ENCODE peak calls at places on chromosomes 5 and 9, in ten cellular contexts. I is EH; V is H4; A is activated T-cell treated with anti-CD3 and anti-CD28 coated beads for 4 hours; W is posterior vena cava; J is LoVo; S is KBM-7; E is endothelial cell; F is activated CD4-positive, alpha-beta memory T cell treated with anti-CD3 and anti-CD28 coated beads, Interleukin-2, amount 10 ng/mL, durations not matched to agents 7 days and 5 days; C is esophagus muscularis mucosa. T is an unnamed sample.

GRCh38 chr5:157485811-157486739 is 26.1 kb downstream of the NIPAL4 start:
- DNase-seq in A (no peak), W (no peak), C (no peak), E (no peak), I (no peak), S (no peak), J (no peak), V (no peak), F (no peak), T (no peak)

GRCh38 chr9:79020266-79020665 is 551.5 kb upstream of the TLE4 start:
- DNase-seq in F (no peak), E (no peak), W (no peak), I (no peak), S (no peak), V (no peak), A (no peak), J (no peak), C (no peak), T (no peak)

GRCh38 chr5:166031926-166032325 is 2259.5 kb upstream of the WWC1 start:
- DNase-seq in J (no peak), C (no peak), F (no peak), S (no peak), E (no peak), V (no peak), I (no peak), W (no peak), A (no peak), T (no peak)

GRCh38 chr9:70539007-70539406 is 124.5 kb upstream of the KLF9 start:
- DNase-seq in S (no peak), I (peak), A (no peak), V (no peak), J (no peak), E (no peak), C (no peak), W (no peak), F (no peak), T (no peak)

GRCh38 chr5:6753851-6754250 is 40.6 kb downstream of the TENT4A start:
- DNase-seq in E (no peak), W (peak), J (no peak), I (no peak), C (no peak), A (no peak), S (no peak), V (no peak), F (no peak), T (no peak)

GRCh38 chr5:148353634-148354033 is 18.3 kb downstream of the SPINK9 start:
- DNase-seq in E (no peak), S (no peak), V (no peak), C (no peak), A (no peak), I (no peak), W (no peak), F (no peak), J (no peak), T (no peak)

GRCh38 chr5:78746990-78747389 is 98.4 kb upstream of the LHFPL2 start:
- DNase-seq in S (no peak), J (no peak), I (no peak), F (no peak), A (no peak), C (no peak), W (no peak), E (no peak), V (no peak), T (no peak)

GRCh38 chr5:115520191-115520590 is 24.4 kb downstream of the FEM1C start:
- DNase-seq in V (no peak), F (no peak), C (no peak), W (no peak), I (no peak), A (no peak), J (no peak), E (no peak), S (no peak), T (no peak)

GRCh38 chr9:108786322-108786721 is 69.5 kb downstream of the ACTL7B start:
- DNase-seq in I (peak), E (no peak), S (no peak), J (no peak), F (no peak), C (no peak), W (no peak), V (no peak), A (no peak), T (no peak)

GRCh38 chr5:181131514-181131913 is 545 bp upstream of the OR2V1 start:
- DNase-seq in S (no peak), V (no peak), A (no peak), F (no peak), J (no peak), C (no peak), I (no peak), W (no peak), E (no peak), T (no peak)

GRCh38 chr9:93134018-93134739 is at the start of gene NINJ1:
- DNase-seq in V (no peak), C (no peak), S (peak), A (peak), I (peak), F (peak), E (peak), J (peak), W (peak), T (peak)

GRCh38 chr5:105807251-105807650 is 1863.5 kb downstream of the EFNA5 start:
- DNase-seq in I (no peak), J (no peak), C (no peak), F (no peak), S (no peak), W (no peak), E (no peak), A (no peak), V (no peak), T (no peak)

GRCh38 chr9:75454043-75454442 is 365.7 kb downstream of the OSTF1 start:
- DNase-seq in W (no peak), E (no peak), V (no peak), F (no peak), A (no peak), I (no peak), S (no peak), J (no peak), C (no peak), T (no peak)

GRCh38 chr9:87615547-87616148 is 110.3 kb upstream of the CTSL start:
- DNase-seq in F (no peak), W (no peak), C (no peak), E (no peak), V (peak), J (no peak), A (no peak), S (no peak), I (peak), T (no peak)

GRCh38 chr9:135504262-135505229 is 4.1 kb downstream of the MRPS2 start:
- DNase-seq in C (no peak), I (peak), E (peak), F (peak), A (peak), J (peak), V (peak), S (peak), W (peak), T (peak)

GRCh38 chr9:131276107-131276888 is at the start of gene FAM78A:
- DNase-seq in W (no peak), J (no peak), V (no peak), F (peak), A (no peak), E (peak), C (no peak), I (peak), S (peak), T (no peak)

GRCh38 chr5:6592611-6593010 is 40.2 kb downstream of the NSUN2 start:
- DNase-seq in I (peak), V (no peak), F (no peak), W (no peak), A (no peak), S (no peak), J (no peak), C (no peak), E (no peak), T (no peak)

GRCh38 chr5:56281489-56282163 is 48.5 kb upstream of the ANKRD55 start:
- DNase-seq in I (peak), F (no peak), A (no peak), S (no peak), E (no peak), J (no peak), C (no peak), W (no peak), V (no peak), T (no peak)

GRCh38 chr5:129664336-129664937 is 83.5 kb upstream of the MINAR2 start:
- DNase-seq in J (peak), C (no peak), E (peak), V (peak), F (peak), S (peak), W (no peak), A (peak), I (peak), T (peak)

GRCh38 chr9:133539434-133539833 is 4.9 kb downstream of the ADAMTSL2 start:
- DNase-seq in V (no peak), J (no peak), E (no peak), C (no peak), A (no peak), W (no peak), S (no peak), I (no peak), F (no peak), T (no peak)

GRCh38 chr5:137296213-137296702 is 202.9 kb downstream of the SPOCK1 start:
- DNase-seq in S (no peak), W (no peak), I (no peak), J (no peak), V (no peak), C (no peak), E (no peak), F (no peak), A (no peak), T (no peak)

GRCh38 chr5:79346420-79346824 is 110.5 kb downstream of the JMY start:
- DNase-seq in S (no peak), F (no peak), I (peak), E (no peak), C (no peak), W (no peak), V (peak), A (no peak), J (peak), T (no peak)

GRCh38 chr9:83544002-83544698 is 5.9 kb upstream of the FRMD3 start:
- DNase-seq in A (no peak), C (no peak), S (peak), I (peak), W (no peak), E (peak), J (peak), V (peak), F (no peak), T (no peak)

GRCh38 chr9:113471566-113471965 is 8.0 kb downstream of the RGS3 start:
- DNase-seq in V (no peak), E (no peak), C (peak), I (peak), S (no peak), W (no peak), J (no peak), F (no peak), A (no peak), T (no peak)

GRCh38 chr9:33750307-33750838 is 45.0 kb upstream of the PRSS3 start:
- DNase-seq in S (no peak), A (no peak), C (no peak), E (peak), W (no peak), V (no peak), J (peak), F (no peak), I (peak), T (no peak)

GRCh38 chr5:170503970-170504525 is at the start of gene KCNIP1:
- DNase-seq in C (no peak), I (no peak), A (no peak), S (no peak), V (no peak), W (no peak), E (peak), F (no peak), J (no peak), T (no peak)

GRCh38 chr9:25702536-25702935 is 24.3 kb upstream of the TUSC1 start:
- DNase-seq in F (no peak), C (no peak), E (no peak), I (no peak), W (no peak), V (no peak), A (no peak), S (no peak), J (no peak), T (no peak)

GRCh38 chr5:142507528-142507927 is 178.4 kb downstream of the FGF1 start:
- DNase-seq in I (no peak), V (no peak), C (no peak), F (no peak), S (no peak), W (no peak), E (no peak), J (no peak), A (peak), T (no peak)

GRCh38 chr5:91225848-91226686 is 157.1 kb downstream of the ARRDC3 start:
- DNase-seq in I (no peak), A (peak), C (no peak), S (peak), V (peak), F (peak), E (peak), W (no peak), J (peak), T (peak)

GRCh38 chr9:4832786-4833579 is 40.2 kb downstream of the RCL1 start:
- DNase-seq in C (no peak), E (no peak), V (peak), F (peak), I (peak), W (no peak), A (no peak), J (peak), S (no peak), T (peak)

GRCh38 chr9:135080286-135081263 is 6.9 kb upstream of the OLFM1 start:
- DNase-seq in A (no peak), W (peak), F (no peak), C (no peak), I (no peak), S (no peak), E (no peak), V (no peak), J (no peak), T (no peak)

GRCh38 chr9:136012651-136013050 is 51.5 kb upstream of the UBAC1 start:
- DNase-seq in S (no peak), F (no peak), V (no peak), A (no peak), C (no peak), J (no peak), W (peak), E (no peak), I (no peak), T (no peak)

GRCh38 chr9:86741311-86742215 is 205.7 kb downstream of the GAS1 start:
- DNase-seq in J (peak), V (peak), E (no peak), I (peak), C (no peak), F (no peak), A (no peak), S (no peak), W (no peak), T (no peak)

GRCh38 chr5:173204185-173204979 is 30.6 kb downstream of the NKX2-5 start:
- DNase-seq in V (peak), I (peak), F (no peak), W (no peak), C (no peak), S (peak), J (peak), E (no peak), A (no peak), T (no peak)

GRCh38 chr9:86202338-86202882 is 57.0 kb downstream of the C9orf153 start:
- DNase-seq in E (peak), I (peak), F (peak), J (peak), S (peak), V (peak), W (no peak), C (no peak), A (peak), T (peak)

GRCh38 chr5:61401726-61402125 is 69.7 kb downstream of the ZSWIM6 start:
- DNase-seq in I (peak), J (no peak), E (no peak), S (peak), W (no peak), C (no peak), V (peak), F (no peak), A (no peak), T (no peak)

GRCh38 chr9:99112750-99113417 is 8.0 kb downstream of the TGFBR1 start:
- DNase-seq in E (no peak), J (no peak), S (no peak), W (no peak), V (no peak), C (no peak), I (no peak), F (peak), A (no peak), T (no peak)